ENCODE peak calls at places on chromosome 18, in eight cellular contexts. Z is type B pancreatic cell; K is kidney glomerular epithelial cell; S is CD4-positive, alpha-beta T cell; G is HEK293T; W is T-helper 2 cell; I is activated CD4-positive, alpha-beta memory T cell treated with anti-CD3 and anti-CD28 coated beads for 36 hours; U is NCI-H1092 treated with DMSO at 0.1 percent for 48 hours. C is an unnamed sample.

GRCh38 chr18:32366586-32367538 is 103.8 kb downstream of the GAREM1 start:
- DNase-seq in W (no peak), U (no peak), G (no peak), K (peak; percentile 83), S (no peak), Z (no peak), I (no peak), C (no peak)

GRCh38 chr18:44564922-44565321 is 115.8 kb upstream of the SETBP1 start:
- DNase-seq in S (no peak), W (no peak), G (no peak), K (no peak), Z (no peak), U (no peak), I (no peak), C (no peak)

GRCh38 chr18:49521251-49521650 is 34.2 kb upstream of the C18orf32 start:
- DNase-seq in U (peak; percentile 37), Z (no peak), I (no peak), G (no peak), K (no peak), S (no peak), W (no peak), C (no peak)

GRCh38 chr18:50424877-50425690 is 50.2 kb downstream of the SKA1 start:
- DNase-seq in S (no peak), Z (no peak), G (no peak), K (peak; percentile 71), I (no peak), W (no peak), U (no peak), C (no peak)

GRCh38 chr18:21490745-21491144 is 109.8 kb downstream of the ESCO1 start:
- DNase-seq in K (no peak), G (no peak), W (no peak), U (no peak), Z (no peak), S (no peak), I (no peak), C (no peak)

GRCh38 chr18:63319383-63320040 is at the start of gene BCL2:
- DNase-seq in Z (peak; percentile 69), K (peak; percentile 29), S (no peak), W (no peak), I (peak; percentile 61), U (peak; percentile 81), G (peak; percentile 32), C (no peak)

GRCh38 chr18:74623047-74623816 is 25.6 kb downstream of the ZNF407 start:
- DNase-seq in S (peak; percentile 27), W (peak; percentile 15), G (no peak), U (no peak), Z (no peak), K (no peak), I (peak; percentile 39), C (no peak)

GRCh38 chr18:12376034-12376717 is 851 bp downstream of the AFG3L2 start:
- DNase-seq in U (no peak), S (peak; percentile 8), Z (no peak), G (no peak), I (peak; percentile 20), K (no peak), W (no peak), C (no peak)

GRCh38 chr18:57802166-57802868 is 798 bp downstream of the ATP8B1 start:
- DNase-seq in U (no peak), S (no peak), W (no peak), Z (no peak), I (peak; percentile 10), K (no peak), G (no peak), C (no peak)

GRCh38 chr18:3248670-3249359 is 1.2 kb downstream of the MYL12A start:
- DNase-seq in I (peak; percentile 38), G (no peak), U (no peak), Z (no peak), S (no peak), K (peak; percentile 41), W (no peak), C (no peak)

GRCh38 chr18:49041677-49042570 is 91.2 kb upstream of the SMAD7 start:
- DNase-seq in W (peak; percentile 24), S (peak; percentile 61), G (no peak), Z (no peak), I (peak; percentile 34), U (peak; percentile 8), K (peak; percentile 13), C (no peak)

GRCh38 chr18:11852048-11852341 is 782 bp downstream of the CHMP1B start:
- DNase-seq in K (no peak), Z (no peak), U (no peak), S (peak; percentile 56), W (peak; percentile 51), I (no peak), G (no peak), C (no peak)

GRCh38 chr18:79572093-79572780 is 107.4 kb upstream of the CTDP1 start:
- DNase-seq in W (no peak), I (no peak), K (no peak), Z (peak; percentile 57), S (no peak), G (no peak), U (no peak), C (no peak)

GRCh38 chr18:48813833-48814489 is 136.8 kb downstream of the SMAD7 start:
- DNase-seq in I (peak; percentile 37), Z (peak; percentile 44), G (no peak), S (peak; percentile 64), U (no peak), K (no peak), W (peak; percentile 10), C (peak; percentile 56)

GRCh38 chr18:59267511-59268126 is 5.6 kb downstream of the RAX start:
- DNase-seq in I (no peak), U (peak; percentile 56), K (no peak), G (no peak), Z (no peak), W (no peak), S (no peak), C (no peak)

GRCh38 chr18:28350821-28351220 is 173.9 kb upstream of the CDH2 start:
- DNase-seq in W (no peak), G (no peak), K (no peak), I (no peak), U (no peak), S (no peak), Z (no peak), C (no peak)

GRCh38 chr18:69689081-69689759 is 258.5 kb downstream of the CD226 start:
- DNase-seq in U (no peak), I (no peak), W (no peak), G (no peak), K (no peak), S (no peak), Z (no peak), C (no peak)

GRCh38 chr18:24055878-24056277 is 41.3 kb downstream of the TTC39C start:
- DNase-seq in Z (no peak), K (no peak), G (peak; percentile 39), W (no peak), I (no peak), S (no peak), U (no peak), C (no peak)

GRCh38 chr18:58590231-58590630 is 38.7 kb downstream of the ALPK2 start:
- DNase-seq in W (no peak), G (no peak), K (peak; percentile 95), I (no peak), U (no peak), S (no peak), Z (no peak), C (no peak)

GRCh38 chr18:11246466-11246865 is 97.1 kb upstream of the PIEZO2 start:
- DNase-seq in I (no peak), K (no peak), Z (no peak), G (no peak), U (no peak), S (no peak), W (no peak), C (no peak)

GRCh38 chr18:70368903-70369302 is 80.1 kb downstream of the SOCS6 start:
- DNase-seq in W (no peak), G (no peak), U (no peak), S (no peak), K (no peak), Z (no peak), I (no peak), C (no peak)

GRCh38 chr18:63438181-63438580 is 15.9 kb upstream of the VPS4B start:
- DNase-seq in I (no peak), G (no peak), U (no peak), Z (no peak), S (no peak), K (no peak), W (no peak), C (no peak)

GRCh38 chr18:1774261-1774660 is 797.0 kb downstream of the METTL4 start:
- DNase-seq in K (no peak), G (no peak), W (no peak), U (no peak), I (no peak), Z (no peak), S (no peak), C (no peak)

GRCh38 chr18:40431071-40431998 is 1523.7 kb upstream of the PIK3C3 start:
- DNase-seq in Z (no peak), S (no peak), I (no peak), G (peak; percentile 33), W (no peak), U (no peak), K (no peak), C (no peak)

GRCh38 chr18:5556317-5556974 is 12.6 kb upstream of the EPB41L3 start:
- DNase-seq in K (no peak), W (no peak), Z (no peak), G (no peak), U (no peak), S (no peak), I (no peak), C (no peak)

GRCh38 chr18:77622009-77622692 is 372.5 kb downstream of the GALR1 start:
- DNase-seq in Z (no peak), G (no peak), S (no peak), U (no peak), I (peak; percentile 43), W (no peak), K (no peak), C (no peak)

GRCh38 chr18:26056291-26056690 is 34.1 kb downstream of the SS18 start:
- DNase-seq in S (no peak), G (no peak), U (no peak), K (no peak), I (no peak), W (no peak), Z (no peak), C (no peak)

GRCh38 chr18:75135158-75135725 is 73.7 kb downstream of the PTGR3 start:
- DNase-seq in I (no peak), S (no peak), Z (no peak), K (no peak), U (no peak), G (no peak), W (no peak), C (no peak)

C was measured in T-helper 22 cell.